ENCODE peak calls at places on chromosomes 1 and 21, in five cellular contexts. One of them, this sample, is unnamed.

GRCh38 chr1:157969693-157970485 is 23.6 kb upstream of the KIRREL1 start:
- DNase-seq in heart right ventricle: no peak
- DNase-seq in endodermal cell: peak; percentile 84
- DNase-seq in WTC11: peak; percentile 62
- DNase-seq in Calu3: peak; percentile 79
- DNase-seq in this sample: peak; percentile 27

GRCh38 chr21:35216966-35217365 is 167.9 kb upstream of the RUNX1 start:
- DNase-seq in WTC11: no peak
- DNase-seq in Calu3: no peak
- DNase-seq in heart right ventricle: no peak
- DNase-seq in endodermal cell: no peak
- DNase-seq in this sample: no peak

GRCh38 chr1:19045898-19046889 is 89.7 kb upstream of the IFFO2 start:
- DNase-seq in Calu3: no peak
- DNase-seq in WTC11: no peak
- DNase-seq in heart right ventricle: no peak
- DNase-seq in endodermal cell: peak; percentile 42
- DNase-seq in this sample: no peak

GRCh38 chr1:206828061-206828460 is 37.4 kb upstream of the IL20 start:
- DNase-seq in endodermal cell: no peak
- DNase-seq in Calu3: no peak
- DNase-seq in heart right ventricle: no peak
- DNase-seq in WTC11: no peak
- DNase-seq in this sample: no peak

GRCh38 chr1:84353665-84354064 is 44.6 kb upstream of the DNASE2B start:
- DNase-seq in heart right ventricle: no peak
- DNase-seq in WTC11: no peak
- DNase-seq in endodermal cell: no peak
- DNase-seq in Calu3: no peak
- DNase-seq in this sample: no peak

GRCh38 chr1:28208818-28209441 is 23.9 kb downstream of the DNAJC8 start:
- DNase-seq in heart right ventricle: no peak
- DNase-seq in endodermal cell: peak; percentile 84
- DNase-seq in Calu3: peak; percentile 53
- DNase-seq in WTC11: peak; percentile 61
- DNase-seq in this sample: peak; percentile 63

GRCh38 chr1:73998348-73998959 is 199.5 kb downstream of the LRRIQ3 start:
- DNase-seq in endodermal cell: no peak
- DNase-seq in heart right ventricle: no peak
- DNase-seq in Calu3: no peak
- DNase-seq in WTC11: no peak
- DNase-seq in this sample: peak; percentile 8

GRCh38 chr1:20533635-20534034 is 18.7 kb upstream of the FAM43B start:
- DNase-seq in endodermal cell: no peak
- DNase-seq in Calu3: no peak
- DNase-seq in heart right ventricle: no peak
- DNase-seq in WTC11: no peak
- DNase-seq in this sample: no peak

GRCh38 chr1:175936736-175937135 is 193.3 kb upstream of the TNR start:
- DNase-seq in WTC11: no peak
- DNase-seq in Calu3: no peak
- DNase-seq in endodermal cell: no peak
- DNase-seq in heart right ventricle: no peak
- DNase-seq in this sample: no peak

GRCh38 chr1:45843474-45843905 is 40.1 kb downstream of the MAST2 start:
- DNase-seq in endodermal cell: no peak
- DNase-seq in Calu3: no peak
- DNase-seq in WTC11: no peak
- DNase-seq in heart right ventricle: no peak
- DNase-seq in this sample: peak; percentile 32

GRCh38 chr1:33378524-33378923 is 52.4 kb downstream of the PHC2 start:
- DNase-seq in Calu3: no peak
- DNase-seq in heart right ventricle: no peak
- DNase-seq in WTC11: no peak
- DNase-seq in endodermal cell: no peak
- DNase-seq in this sample: no peak

GRCh38 chr1:50415235-50416149 is 7.8 kb downstream of the DMRTA2 start:
- DNase-seq in heart right ventricle: no peak
- DNase-seq in Calu3: no peak
- DNase-seq in WTC11: peak; percentile 31
- DNase-seq in endodermal cell: peak; percentile 74
- DNase-seq in this sample: no peak

GRCh38 chr1:57232500-57232899 is 191.4 kb downstream of the DAB1 start:
- DNase-seq in WTC11: no peak
- DNase-seq in heart right ventricle: no peak
- DNase-seq in Calu3: no peak
- DNase-seq in endodermal cell: peak; percentile 29
- DNase-seq in this sample: no peak

GRCh38 chr1:87902830-87903614 is 574.3 kb downstream of the LMO4 start:
- DNase-seq in Calu3: no peak
- DNase-seq in heart right ventricle: no peak
- DNase-seq in endodermal cell: no peak
- DNase-seq in WTC11: no peak
- DNase-seq in this sample: no peak

GRCh38 chr21:33936221-33937038 is 20.8 kb upstream of the ATP5PO start:
- DNase-seq in endodermal cell: peak; percentile 75
- DNase-seq in heart right ventricle: no peak
- DNase-seq in Calu3: no peak
- DNase-seq in WTC11: no peak
- DNase-seq in this sample: no peak

GRCh38 chr21:17501107-17502006 is 11.5 kb upstream of the CXADR start:
- DNase-seq in endodermal cell: no peak
- DNase-seq in WTC11: no peak
- DNase-seq in Calu3: no peak
- DNase-seq in heart right ventricle: no peak
- DNase-seq in this sample: no peak

GRCh38 chr1:32876341-32877210 is 5.9 kb upstream of the FNDC5 start:
- DNase-seq in endodermal cell: peak; percentile 87
- DNase-seq in Calu3: peak; percentile 73
- DNase-seq in heart right ventricle: peak; percentile 63
- DNase-seq in WTC11: peak; percentile 81
- DNase-seq in this sample: peak; percentile 80

GRCh38 chr1:223402790-223403142 is 9.6 kb downstream of the CCDC185 start:
- DNase-seq in Calu3: no peak
- DNase-seq in endodermal cell: no peak
- DNase-seq in WTC11: no peak
- DNase-seq in heart right ventricle: no peak
- DNase-seq in this sample: no peak

GRCh38 chr1:81936838-81937237 is 136.1 kb downstream of the ADGRL2 start:
- DNase-seq in heart right ventricle: no peak
- DNase-seq in WTC11: no peak
- DNase-seq in endodermal cell: no peak
- DNase-seq in Calu3: no peak
- DNase-seq in this sample: no peak

GRCh38 chr1:24388331-24388870 is 25.2 kb downstream of the STPG1 start:
- DNase-seq in WTC11: no peak
- DNase-seq in heart right ventricle: no peak
- DNase-seq in endodermal cell: no peak
- DNase-seq in Calu3: no peak
- DNase-seq in this sample: no peak

GRCh38 chr1:20658166-20658915 is 2.8 kb downstream of the DDOST start:
- DNase-seq in endodermal cell: peak; percentile 17
- DNase-seq in heart right ventricle: no peak
- DNase-seq in WTC11: no peak
- DNase-seq in Calu3: no peak
- DNase-seq in this sample: no peak

GRCh38 chr1:23556661-23557470 is 2.4 kb downstream of the ID3 start:
- DNase-seq in endodermal cell: peak; percentile 88
- DNase-seq in heart right ventricle: no peak
- DNase-seq in Calu3: no peak
- DNase-seq in WTC11: no peak
- DNase-seq in this sample: no peak

GRCh38 chr1:119676571-119677206 is 28.6 kb upstream of the ZNF697 start:
- DNase-seq in WTC11: no peak
- DNase-seq in heart right ventricle: no peak
- DNase-seq in endodermal cell: no peak
- DNase-seq in Calu3: no peak
- DNase-seq in this sample: no peak

GRCh38 chr1:230792691-230793462 is 45.7 kb downstream of the CAPN9 start:
- DNase-seq in Calu3: no peak
- DNase-seq in endodermal cell: peak; percentile 51
- DNase-seq in WTC11: no peak
- DNase-seq in heart right ventricle: no peak
- DNase-seq in this sample: peak; percentile 15

GRCh38 chr1:85290826-85291225 is 14.4 kb upstream of the BCL10 start:
- DNase-seq in WTC11: no peak
- DNase-seq in endodermal cell: no peak
- DNase-seq in heart right ventricle: no peak
- DNase-seq in Calu3: no peak
- DNase-seq in this sample: no peak

GRCh38 chr1:88204111-88204510 is 480.0 kb upstream of the PKN2 start:
- DNase-seq in WTC11: no peak
- DNase-seq in endodermal cell: no peak
- DNase-seq in Calu3: no peak
- DNase-seq in heart right ventricle: no peak
- DNase-seq in this sample: no peak

GRCh38 chr21:39776589-39776988 is 31.6 kb downstream of the IGSF5 start:
- DNase-seq in WTC11: no peak
- DNase-seq in endodermal cell: no peak
- DNase-seq in heart right ventricle: no peak
- DNase-seq in Calu3: no peak
- DNase-seq in this sample: no peak

GRCh38 chr1:9529190-9529589 is 10.1 kb upstream of the SLC25A33 start:
- DNase-seq in endodermal cell: no peak
- DNase-seq in heart right ventricle: no peak
- DNase-seq in Calu3: no peak
- DNase-seq in WTC11: no peak
- DNase-seq in this sample: peak; percentile 59

GRCh38 chr1:62371375-62371774 is 52.1 kb upstream of the KANK4 start:
- DNase-seq in Calu3: no peak
- DNase-seq in heart right ventricle: no peak
- DNase-seq in WTC11: no peak
- DNase-seq in endodermal cell: no peak
- DNase-seq in this sample: no peak

GRCh38 chr1:96364576-96364975 is 357.0 kb upstream of the PTBP2 start:
- DNase-seq in endodermal cell: no peak
- DNase-seq in Calu3: no peak
- DNase-seq in heart right ventricle: no peak
- DNase-seq in WTC11: no peak
- DNase-seq in this sample: no peak

GRCh38 chr21:37758997-37759396 is 157.3 kb downstream of the KCNJ6 start:
- DNase-seq in endodermal cell: peak; percentile 92
- DNase-seq in heart right ventricle: no peak
- DNase-seq in Calu3: peak; percentile 56
- DNase-seq in WTC11: peak; percentile 79
- DNase-seq in this sample: peak; percentile 29

GRCh38 chr1:63772201-63772600 is 1.6 kb upstream of the ROR1 start:
- DNase-seq in Calu3: peak; percentile 41
- DNase-seq in heart right ventricle: no peak
- DNase-seq in WTC11: no peak
- DNase-seq in endodermal cell: no peak
- DNase-seq in this sample: no peak

DNA sequence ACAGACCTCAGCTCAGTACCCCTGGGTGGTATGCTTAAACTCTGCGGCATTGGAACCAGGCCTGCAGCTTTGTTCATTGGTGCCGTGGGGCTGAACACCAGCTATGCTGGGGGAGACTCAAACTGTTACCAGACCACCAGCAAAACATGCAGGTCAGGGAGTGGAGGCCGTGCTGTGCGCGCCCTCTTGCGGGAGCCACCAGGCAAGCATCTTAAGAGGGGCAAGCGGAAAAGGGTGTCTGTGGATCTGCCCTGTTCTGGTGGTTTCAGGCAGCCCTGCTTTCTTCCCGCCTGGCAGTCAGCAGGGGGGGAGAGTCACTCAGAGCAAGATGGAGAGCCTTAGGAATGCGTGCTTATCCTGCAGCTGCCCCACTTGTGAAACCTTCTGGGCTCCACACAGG is 276.9 kb upstream of the ZRANB2 start:
- DNase-seq in endodermal cell: peak; percentile 89
- DNase-seq in heart right ventricle: peak; percentile 3
- DNase-seq in WTC11: peak; percentile 72
- DNase-seq in Calu3: no peak
- DNase-seq in this sample: no peak
- TF ChIP-seq CTCF in endodermal cell: peak; percentile 74
- TF ChIP-seq CTCF in heart right ventricle: no peak
- TF ChIP-seq CTCF in WTC11: peak; percentile 39
- TF ChIP-seq CTCF in Calu3: no peak
- TF ChIP-seq CTCF in this sample: no peak

DNA sequence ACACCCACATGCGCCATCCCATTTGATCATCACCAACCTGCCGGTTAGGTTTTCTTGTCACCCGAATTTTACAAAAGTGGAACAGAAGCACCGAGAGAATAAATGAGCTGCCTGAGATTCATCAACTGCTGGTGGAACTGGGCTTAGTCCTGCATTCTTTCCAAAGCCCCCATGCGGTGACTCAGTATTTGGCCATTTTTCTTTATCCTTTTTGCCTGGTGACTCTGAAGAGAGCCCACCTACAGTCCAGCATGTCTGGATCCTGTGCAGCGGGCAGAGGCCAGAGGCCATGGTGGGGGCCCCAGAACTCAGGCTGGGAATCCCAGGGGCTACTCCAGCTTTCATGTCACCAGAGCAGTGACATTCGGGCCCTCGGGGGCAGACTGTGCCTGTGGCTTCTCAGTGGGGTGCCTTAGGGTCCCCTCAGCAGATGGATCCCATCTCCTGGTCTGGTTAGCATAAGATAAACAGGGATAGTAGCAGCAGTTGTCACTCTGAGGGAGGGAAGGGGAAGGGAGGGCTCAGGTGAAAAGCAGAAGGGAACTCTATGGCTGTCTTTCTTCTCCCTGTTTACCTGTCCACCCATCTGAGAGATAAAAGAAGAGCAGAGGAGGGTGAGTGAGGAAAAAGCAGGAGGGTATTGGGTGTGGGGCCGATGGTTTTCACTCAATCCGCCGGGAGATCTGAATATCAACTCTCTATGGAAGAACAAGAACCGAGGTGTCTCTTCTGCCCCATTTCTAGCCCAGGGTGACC is 63.2 kb downstream of the KIF26B start:
- DNase-seq in WTC11: no peak
- DNase-seq in Calu3: no peak
- DNase-seq in endodermal cell: no peak
- DNase-seq in heart right ventricle: no peak
- DNase-seq in this sample: no peak
- TF ChIP-seq CTCF in WTC11: no peak
- TF ChIP-seq CTCF in Calu3: no peak
- TF ChIP-seq CTCF in endodermal cell: no peak
- TF ChIP-seq CTCF in heart right ventricle: no peak
- TF ChIP-seq CTCF in this sample: no peak

GRCh38 chr1:156725683-156726280 is 2.5 kb upstream of the METTL25B start:
- DNase-seq in heart right ventricle: peak; percentile 89
- DNase-seq in Calu3: peak; percentile 94
- DNase-seq in WTC11: peak; percentile 90
- DNase-seq in endodermal cell: peak; percentile 96
- DNase-seq in this sample: peak; percentile 84
- TF ChIP-seq CTCF in heart right ventricle: peak; percentile 98
- TF ChIP-seq CTCF in Calu3: peak; percentile 91
- TF ChIP-seq CTCF in WTC11: peak; percentile 95
- TF ChIP-seq CTCF in endodermal cell: peak; percentile 99
- TF ChIP-seq CTCF in this sample: peak; percentile 91

DNA sequence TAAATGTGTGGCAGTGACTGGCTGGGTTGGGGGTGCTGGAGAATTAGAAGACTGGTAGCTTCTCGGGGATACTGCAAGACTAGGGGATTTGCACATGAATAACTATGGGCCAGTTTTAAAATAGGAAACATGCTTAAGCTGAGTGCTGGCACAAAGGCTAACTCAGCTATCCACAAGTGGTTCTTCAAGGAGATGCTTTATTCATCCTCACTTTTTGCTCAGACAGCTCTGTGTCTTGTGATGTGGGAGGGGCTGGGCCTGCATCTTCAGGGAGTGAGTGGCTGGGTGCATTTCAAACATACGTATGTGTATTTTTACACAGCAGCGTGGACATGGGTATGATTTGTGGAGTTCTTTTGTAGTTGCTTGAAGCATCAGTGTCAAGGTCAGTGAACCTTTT is 2.3 kb downstream of the COQ8A start:
- DNase-seq in WTC11: no peak
- DNase-seq in heart right ventricle: no peak
- DNase-seq in Calu3: no peak
- DNase-seq in endodermal cell: no peak
- DNase-seq in this sample: no peak
- TF ChIP-seq CTCF in WTC11: no peak
- TF ChIP-seq CTCF in heart right ventricle: no peak
- TF ChIP-seq CTCF in Calu3: no peak
- TF ChIP-seq CTCF in endodermal cell: no peak
- TF ChIP-seq CTCF in this sample: no peak

This sample was measured in GM10248.